ENCODE peak calls at places on chromosomes 3 and 15, in eight cellular contexts. Z, A, U, H, K, Q, B and T are unnamed samples.

GRCh38 chr3:39965461-39965860 is 156.1 kb downstream of the MYRIP start:
- DNase-seq in B (no peak), U (no peak), Z (no peak), K (no peak), A (no peak), H (no peak), Q (no peak), T (no peak)

GRCh38 chr3:128366652-128367051 is 100.0 kb downstream of the DNAJB8 start:
- DNase-seq in Z (no peak), U (no peak), H (no peak), A (no peak), K (no peak), Q (no peak), B (no peak), T (no peak)

GRCh38 chr3:157079677-157080369 is 80.1 kb downstream of the CCNL1 start:
- DNase-seq in A (no peak), Q (no peak), K (no peak), U (no peak), B (no peak), H (no peak), Z (no peak), T (no peak)

GRCh38 chr3:123535580-123535979 is 49.3 kb downstream of the HACD2 start:
- DNase-seq in H (no peak), A (no peak), Q (no peak), B (no peak), K (no peak), Z (no peak), U (no peak), T (peak; percentile 62)

GRCh38 chr3:39052613-39053012 is 797 bp downstream of the WDR48 start:
- DNase-seq in H (no peak), Q (no peak), K (no peak), B (no peak), A (no peak), Z (no peak), U (no peak), T (peak; percentile 7)

GRCh38 chr3:56357266-56357665 is 111.0 kb downstream of the ERC2 start:
- DNase-seq in A (no peak), H (no peak), Q (no peak), B (no peak), Z (no peak), K (no peak), U (no peak), T (peak; percentile 34)

GRCh38 chr15:59364238-59364637 is 8.4 kb downstream of the MYO1E start:
- DNase-seq in K (no peak), B (no peak), A (no peak), U (no peak), Z (no peak), Q (no peak), H (no peak), T (peak; percentile 67)

GRCh38 chr3:58237238-58237939 is at the start of gene ABHD6:
- DNase-seq in Z (no peak), B (peak; percentile 84), A (peak; percentile 77), U (peak; percentile 70), K (peak; percentile 27), Q (peak; percentile 42), H (peak; percentile 74), T (no peak)

GRCh38 chr3:127604035-127604434 is 5.8 kb downstream of the MCM2 start:
- DNase-seq in K (no peak), A (no peak), H (no peak), Z (no peak), U (no peak), Q (no peak), B (no peak), T (no peak)

GRCh38 chr3:158711886-158712285 is 20.4 kb downstream of the RARRES1 start:
- DNase-seq in B (no peak), H (no peak), K (no peak), Q (no peak), A (no peak), Z (peak; percentile 73), U (peak; percentile 68), T (peak; percentile 65)

GRCh38 chr15:98878172-98878571 is 129.4 kb downstream of the PGPEP1L start:
- DNase-seq in U (no peak), H (no peak), K (no peak), Z (no peak), B (no peak), A (no peak), Q (no peak), T (no peak)

GRCh38 chr3:159832024-159832423 is 156.6 kb upstream of the IL12A start:
- DNase-seq in Q (no peak), H (no peak), Z (no peak), B (no peak), U (no peak), K (no peak), A (no peak), T (no peak)

GRCh38 chr3:65330072-65330471 is 642.3 kb upstream of the ADAMTS9 start:
- DNase-seq in U (no peak), K (no peak), A (no peak), Q (no peak), Z (no peak), H (no peak), B (no peak), T (peak; percentile 1)

GRCh38 chr15:98881526-98882517 is 125.8 kb downstream of the PGPEP1L start:
- DNase-seq in Q (peak; percentile 41), A (no peak), H (no peak), B (no peak), K (peak; percentile 11), U (no peak), Z (no peak), T (peak; percentile 69)

GRCh38 chr3:179016979-179017670 is 54.5 kb downstream of the ZMAT3 start:
- DNase-seq in U (no peak), B (no peak), A (no peak), Z (no peak), H (no peak), Q (no peak), K (no peak), T (no peak)